ENCODE peak calls at places on chromosomes 1 and 21, in four cellular contexts. One of them, this sample, is unnamed. For H3K4me1, the result is how much of the 10 kb centered on the place peaks cover.

GRCh38 chr1:170513138-170513537 is 18.8 kb upstream of the GORAB start:
- DNase-seq in pancreas: no peak
- DNase-seq in hepatocyte: no peak
- DNase-seq in SK-N-SH: no peak
- DNase-seq in this sample: peak

GRCh38 chr21:16071082-16071481 is 341.3 kb downstream of the USP25 start:
- DNase-seq in hepatocyte: no peak
- DNase-seq in SK-N-SH: peak
- DNase-seq in pancreas: no peak
- DNase-seq in this sample: no peak

GRCh38 chr1:3334366-3334765 is 120.1 kb upstream of the ARHGEF16 start:
- DNase-seq in hepatocyte: no peak
- DNase-seq in SK-N-SH: no peak
- DNase-seq in pancreas: peak
- DNase-seq in this sample: no peak

GRCh38 chr1:85936057-85936456 is 220.5 kb downstream of the COL24A1 start:
- DNase-seq in pancreas: no peak
- DNase-seq in hepatocyte: no peak
- DNase-seq in SK-N-SH: no peak
- DNase-seq in this sample: no peak

GRCh38 chr1:96559707-96560588 is 161.6 kb upstream of the PTBP2 start:
- DNase-seq in pancreas: no peak
- DNase-seq in SK-N-SH: no peak
- DNase-seq in hepatocyte: no peak
- DNase-seq in this sample: no peak

GRCh38 chr1:172978595-172978994 is 72.1 kb downstream of the TNFSF18 start:
- DNase-seq in SK-N-SH: no peak
- DNase-seq in hepatocyte: no peak
- DNase-seq in pancreas: no peak
- DNase-seq in this sample: no peak

GRCh38 chr1:15282810-15283474 is 35.9 kb downstream of the FHAD1 start:
- DNase-seq in SK-N-SH: no peak
- DNase-seq in hepatocyte: no peak
- DNase-seq in pancreas: no peak
- DNase-seq in this sample: peak

GRCh38 chr1:90561384-90561783 is 155.7 kb downstream of the BARHL2 start:
- DNase-seq in SK-N-SH: no peak
- DNase-seq in pancreas: no peak
- DNase-seq in hepatocyte: no peak
- DNase-seq in this sample: peak

GRCh38 chr1:248155927-248156326 is 11.0 kb downstream of the OR2M5 start:
- DNase-seq in SK-N-SH: no peak
- DNase-seq in pancreas: no peak
- DNase-seq in hepatocyte: no peak
- DNase-seq in this sample: no peak

GRCh38 chr1:52599236-52599635 is 2.9 kb upstream of the GPX7 start:
- DNase-seq in SK-N-SH: no peak
- DNase-seq in pancreas: no peak
- DNase-seq in hepatocyte: no peak
- DNase-seq in this sample: no peak

GRCh38 chr1:46804027-46804889 is 5.4 kb downstream of the CYP4B1 start:
- DNase-seq in pancreas: no peak
- DNase-seq in SK-N-SH: no peak
- DNase-seq in hepatocyte: no peak
- DNase-seq in this sample: no peak

GRCh38 chr1:193539731-193540459 is 353.5 kb upstream of the B3GALT2 start:
- DNase-seq in SK-N-SH: no peak
- DNase-seq in hepatocyte: no peak
- DNase-seq in pancreas: no peak
- DNase-seq in this sample: no peak

GRCh38 chr21:44636209-44637017 is 743 bp upstream of the KRTAP10-10 start:
- DNase-seq in hepatocyte: no peak
- DNase-seq in SK-N-SH: no peak
- DNase-seq in pancreas: no peak
- DNase-seq in this sample: peak

GRCh38 chr1:67809887-67810286 is 23.4 kb downstream of the GNG12 start:
- DNase-seq in SK-N-SH: no peak
- DNase-seq in pancreas: no peak
- DNase-seq in hepatocyte: no peak
- DNase-seq in this sample: no peak

GRCh38 chr1:243974451-243975292 is 76.4 kb upstream of the ZBTB18 start:
- DNase-seq in SK-N-SH: peak
- DNase-seq in hepatocyte: peak
- DNase-seq in pancreas: no peak
- DNase-seq in this sample: peak

GRCh38 chr1:232439011-232439410 is 190.9 kb downstream of the SIPA1L2 start:
- DNase-seq in pancreas: no peak
- DNase-seq in SK-N-SH: no peak
- DNase-seq in hepatocyte: no peak
- DNase-seq in this sample: no peak

DNA sequence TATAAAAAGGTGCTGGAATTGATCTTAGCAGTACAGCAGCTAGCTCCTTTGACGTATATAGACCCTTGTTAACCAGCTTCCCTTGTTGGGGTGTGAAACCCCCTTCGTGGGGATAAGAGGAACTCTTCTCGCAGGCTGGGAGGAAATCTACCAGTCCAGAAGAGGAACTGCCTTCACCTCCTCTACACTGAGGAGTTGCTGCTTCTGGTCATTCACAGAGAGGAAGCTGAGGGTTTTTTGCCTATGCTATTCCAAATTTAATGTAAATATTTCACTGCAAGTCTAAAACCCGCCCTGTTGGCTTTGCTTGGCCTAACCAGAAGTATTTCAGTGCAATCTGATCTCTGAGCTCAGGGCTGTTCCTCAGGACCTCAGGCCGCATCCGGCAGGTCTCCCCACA is 150.2 kb downstream of the HIVEP3 start:
- DNase-seq in pancreas: no peak
- DNase-seq in SK-N-SH: no peak
- DNase-seq in hepatocyte: no peak
- DNase-seq in this sample: no peak
- H3K4me3 ChIP-seq in pancreas: no peak
- H3K4me3 ChIP-seq in SK-N-SH: no peak
- H3K4me3 ChIP-seq in hepatocyte: no peak
- H3K4me3 ChIP-seq in this sample: no peak

GRCh38 chr1:59666106-59666505 is 148.6 kb upstream of the HOOK1 start:
- DNase-seq in pancreas: no peak
- DNase-seq in SK-N-SH: no peak
- DNase-seq in hepatocyte: no peak
- DNase-seq in this sample: no peak
- TF ChIP-seq CTCF in pancreas: no peak
- TF ChIP-seq CTCF in SK-N-SH: peak
- TF ChIP-seq CTCF in hepatocyte: peak
- TF ChIP-seq CTCF in this sample: peak

GRCh38 chr1:64920936-64921589 is 45.3 kb downstream of the JAK1 start:
- DNase-seq in SK-N-SH: peak
- DNase-seq in hepatocyte: no peak
- DNase-seq in pancreas: no peak
- DNase-seq in this sample: no peak
- H3K4me1 ChIP-seq in SK-N-SH: half or more
- H3K4me1 ChIP-seq in hepatocyte: under half
- H3K4me1 ChIP-seq in pancreas: half or more
- H3K4me1 ChIP-seq in this sample: under half

DNA sequence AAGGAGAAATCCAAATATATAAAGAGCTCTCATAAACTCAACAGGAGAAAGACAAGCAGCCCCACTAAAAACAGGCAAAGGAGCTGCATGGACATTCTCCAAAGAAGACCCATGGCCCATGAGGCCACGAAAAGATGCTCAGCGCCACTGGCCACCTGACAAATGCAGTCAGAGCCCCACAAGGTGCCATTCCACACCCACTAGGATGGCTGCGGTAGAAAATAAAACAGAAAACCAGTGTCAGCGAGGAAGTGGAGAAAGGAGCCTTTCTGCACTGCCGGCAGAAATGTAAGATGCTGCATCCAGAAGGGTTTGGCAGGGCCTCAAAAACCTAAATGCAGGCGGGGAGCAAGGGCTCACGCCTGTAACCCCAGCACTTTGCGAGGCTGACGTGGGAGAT is 4.4 kb downstream of the WNT9A start:
- DNase-seq in hepatocyte: no peak
- DNase-seq in pancreas: no peak
- DNase-seq in SK-N-SH: no peak
- DNase-seq in this sample: no peak
- H3K4me3 ChIP-seq in hepatocyte: no peak
- H3K4me3 ChIP-seq in pancreas: no peak
- H3K4me3 ChIP-seq in SK-N-SH: no peak
- H3K4me3 ChIP-seq in this sample: no peak

GRCh38 chr1:152047954-152048640 is 11.3 kb upstream of the S100A11 start:
- DNase-seq in pancreas: peak
- DNase-seq in hepatocyte: peak
- DNase-seq in SK-N-SH: peak
- DNase-seq in this sample: peak
- TF ChIP-seq CTCF in pancreas: no peak
- TF ChIP-seq CTCF in hepatocyte: peak
- TF ChIP-seq CTCF in SK-N-SH: peak
- TF ChIP-seq CTCF in this sample: peak

GRCh38 chr1:152160553-152160952 is 1.5 kb upstream of the RPTN start:
- DNase-seq in SK-N-SH: no peak
- DNase-seq in hepatocyte: no peak
- DNase-seq in pancreas: no peak
- DNase-seq in this sample: no peak
- H3K4me1 ChIP-seq in SK-N-SH: under half
- H3K4me1 ChIP-seq in hepatocyte: under half
- H3K4me1 ChIP-seq in pancreas: under half
- H3K4me1 ChIP-seq in this sample: under half

DNA sequence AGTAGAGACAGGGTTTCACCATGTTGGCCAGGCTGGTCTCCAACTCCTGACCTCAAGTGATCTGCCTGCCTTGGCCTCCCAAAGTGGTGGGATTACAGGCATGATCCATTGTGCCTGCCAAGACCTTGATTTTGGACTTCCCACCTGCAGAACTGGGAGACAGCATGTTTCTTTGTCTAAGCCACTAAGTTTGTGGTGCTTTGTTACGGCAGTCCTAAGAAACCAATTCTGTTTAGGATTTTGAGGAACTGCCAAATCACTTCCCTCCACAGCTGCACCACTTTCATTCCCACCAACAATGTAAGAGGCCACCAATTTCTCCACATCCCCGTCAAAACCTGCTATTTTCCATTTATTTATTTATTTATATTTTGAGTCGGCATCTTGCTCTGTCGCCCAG is 46.1 kb downstream of the CHAF1B start:
- DNase-seq in hepatocyte: no peak
- DNase-seq in pancreas: no peak
- DNase-seq in SK-N-SH: no peak
- DNase-seq in this sample: no peak
- H3K4me3 ChIP-seq in hepatocyte: no peak
- H3K4me3 ChIP-seq in pancreas: no peak
- H3K4me3 ChIP-seq in SK-N-SH: no peak
- H3K4me3 ChIP-seq in this sample: no peak

DNA sequence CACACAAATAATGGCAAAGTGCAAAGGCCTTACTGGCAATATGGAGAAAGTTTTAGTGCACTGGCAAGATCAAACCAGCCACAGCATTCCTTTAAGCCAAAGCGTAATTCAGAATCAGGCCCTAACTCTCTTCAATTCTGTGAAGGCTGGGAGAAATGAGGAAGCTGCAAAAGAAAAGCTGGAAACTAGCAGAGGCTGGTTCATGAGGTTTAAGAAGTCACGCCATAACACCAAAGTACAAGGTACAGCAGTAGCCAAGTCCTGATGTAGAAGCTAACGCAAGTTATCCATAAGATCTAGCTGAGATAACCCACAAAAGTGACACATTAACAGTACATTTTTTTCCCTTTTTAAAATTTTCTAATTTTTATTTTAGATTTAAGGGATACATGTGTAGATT is 57.1 kb downstream of the SLC27A3 start:
- DNase-seq in pancreas: no peak
- DNase-seq in SK-N-SH: no peak
- DNase-seq in hepatocyte: no peak
- DNase-seq in this sample: no peak
- TF ChIP-seq CTCF in pancreas: no peak
- TF ChIP-seq CTCF in SK-N-SH: no peak
- TF ChIP-seq CTCF in hepatocyte: no peak
- TF ChIP-seq CTCF in this sample: no peak

DNA sequence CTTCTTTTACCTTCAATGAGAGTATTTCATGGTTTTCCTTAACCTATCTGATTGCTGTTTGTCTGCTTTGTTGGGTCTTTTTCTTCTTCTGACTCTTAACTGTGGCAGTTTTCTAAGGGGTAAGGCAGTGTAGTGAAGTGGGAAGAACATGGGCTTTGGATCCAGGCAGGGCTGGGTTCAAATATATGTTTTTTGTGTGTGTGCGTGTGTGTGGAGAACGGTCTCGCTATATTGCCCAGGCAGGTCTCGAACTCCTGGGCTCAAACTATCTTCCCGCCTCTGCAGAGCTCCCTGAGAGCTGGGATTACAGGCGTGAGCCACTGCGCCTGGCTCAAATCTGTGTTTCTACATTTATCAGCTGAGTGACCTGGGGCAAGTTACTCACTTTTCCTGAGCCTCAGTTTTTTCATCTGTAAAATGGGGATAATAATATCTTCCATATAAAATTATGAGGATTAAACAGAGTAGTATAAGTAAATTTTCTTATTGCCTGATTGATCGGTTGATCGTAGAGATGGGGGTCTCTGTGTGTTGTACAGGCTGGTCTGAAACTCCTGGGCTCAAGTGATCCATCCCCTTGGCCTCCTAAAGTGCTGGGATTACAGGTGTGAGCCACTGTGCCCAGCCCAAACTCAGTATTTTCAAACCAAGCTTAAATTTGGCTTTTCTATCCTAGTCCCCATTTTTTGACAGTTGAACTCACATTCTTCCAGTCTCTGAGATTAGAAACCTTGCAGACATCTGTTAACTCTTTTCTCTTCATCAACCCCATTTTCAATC is 36.0 kb upstream of the MACF1 start:
- DNase-seq in hepatocyte: no peak
- DNase-seq in SK-N-SH: no peak
- DNase-seq in pancreas: no peak
- DNase-seq in this sample: no peak
- H3K4me1 ChIP-seq in hepatocyte: under half
- H3K4me1 ChIP-seq in SK-N-SH: under half
- H3K4me1 ChIP-seq in pancreas: under half
- H3K4me1 ChIP-seq in this sample: under half

DNA sequence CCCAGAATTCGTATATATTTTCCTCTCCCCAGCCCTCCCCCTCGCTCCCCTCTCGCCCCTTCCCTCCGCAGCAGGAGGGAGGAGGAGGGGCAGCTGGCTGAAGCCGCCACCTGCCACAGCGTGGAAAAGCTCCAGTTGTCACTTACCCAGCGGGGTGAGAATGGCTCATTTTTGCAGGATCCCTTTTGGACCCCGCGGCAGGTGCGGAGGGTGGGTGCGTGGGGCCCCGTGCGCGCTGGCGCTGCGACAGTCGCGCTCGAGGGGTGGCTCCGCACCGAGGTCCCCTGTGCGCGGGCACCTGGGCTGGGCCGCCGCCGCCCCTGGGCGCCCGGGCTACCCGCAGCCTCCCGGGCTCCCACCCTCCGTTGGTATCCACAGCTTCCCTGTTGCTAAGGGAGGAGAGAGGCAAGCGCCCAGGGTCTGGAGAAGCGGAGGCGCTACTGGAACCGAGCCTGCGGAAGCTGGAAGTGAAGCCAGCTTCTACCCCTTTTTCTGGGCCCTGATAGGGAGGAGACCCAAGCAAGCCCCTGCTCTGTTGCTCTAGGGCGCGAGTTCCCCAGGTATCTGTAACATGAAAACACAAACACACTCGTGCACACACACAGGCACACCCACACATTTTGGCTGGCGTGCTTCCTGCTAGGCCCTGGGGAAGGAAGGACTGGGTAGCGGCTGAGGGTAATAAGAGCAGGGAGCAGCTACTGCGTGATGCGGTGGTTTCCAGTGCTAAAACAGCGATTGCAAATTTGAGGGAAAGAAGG is at the start of gene ERICH3:
- DNase-seq in hepatocyte: peak
- DNase-seq in pancreas: peak
- DNase-seq in SK-N-SH: peak
- DNase-seq in this sample: peak
- H3K4me3 ChIP-seq in hepatocyte: peak
- H3K4me3 ChIP-seq in pancreas: peak
- H3K4me3 ChIP-seq in SK-N-SH: no peak
- H3K4me3 ChIP-seq in this sample: peak